ENCODE peak calls at places on chromosomes 1 and 21, in nine cellular contexts. One of them, this sample, is unnamed. For H3K9me3 and H3K4me1, the result is how much of the 10 kb centered on the place peaks cover.

GRCh38 chr21:33449650-33450049 is 30.1 kb downstream of the TMEM50B start:
- DNase-seq in hepatocyte: peak
- DNase-seq in stomach: no peak
- DNase-seq in uterus: no peak
- DNase-seq in CD8-positive, alpha-beta T cell: no peak
- DNase-seq in body of pancreas: no peak
- DNase-seq in CD4-positive, alpha-beta memory T cell: no peak
- DNase-seq in aorta: no peak
- DNase-seq in lower lobe of right lung: no peak
- DNase-seq in this sample: no peak

GRCh38 chr1:223837206-223837605 is 8.5 kb downstream of the TP53BP2 start:
- DNase-seq in hepatocyte: no peak
- DNase-seq in stomach: no peak
- DNase-seq in uterus: no peak
- DNase-seq in CD8-positive, alpha-beta T cell: no peak
- DNase-seq in body of pancreas: no peak
- DNase-seq in CD4-positive, alpha-beta memory T cell: no peak
- DNase-seq in aorta: no peak
- DNase-seq in lower lobe of right lung: no peak
- DNase-seq in this sample: no peak

GRCh38 chr1:61157420-61157987 is 75.1 kb downstream of the NFIA start:
- DNase-seq in hepatocyte: peak
- DNase-seq in stomach: no peak
- DNase-seq in uterus: no peak
- DNase-seq in CD8-positive, alpha-beta T cell: no peak
- DNase-seq in body of pancreas: no peak
- DNase-seq in CD4-positive, alpha-beta memory T cell: no peak
- DNase-seq in aorta: no peak
- DNase-seq in lower lobe of right lung: no peak
- DNase-seq in this sample: peak

GRCh38 chr1:209227941-209228340 is 355.6 kb upstream of the CAMK1G start:
- DNase-seq in hepatocyte: no peak
- DNase-seq in stomach: no peak
- DNase-seq in uterus: no peak
- DNase-seq in CD8-positive, alpha-beta T cell: no peak
- DNase-seq in body of pancreas: no peak
- DNase-seq in CD4-positive, alpha-beta memory T cell: no peak
- DNase-seq in aorta: no peak
- DNase-seq in lower lobe of right lung: no peak
- DNase-seq in this sample: no peak

GRCh38 chr1:172704003-172704402 is 45.1 kb downstream of the FASLG start:
- DNase-seq in hepatocyte: no peak
- DNase-seq in stomach: no peak
- DNase-seq in uterus: no peak
- DNase-seq in CD8-positive, alpha-beta T cell: no peak
- DNase-seq in body of pancreas: no peak
- DNase-seq in CD4-positive, alpha-beta memory T cell: no peak
- DNase-seq in aorta: no peak
- DNase-seq in lower lobe of right lung: no peak
- DNase-seq in this sample: no peak

GRCh38 chr1:15432327-15432726 is 5.9 kb upstream of the CTRC start:
- DNase-seq in hepatocyte: peak
- DNase-seq in stomach: peak
- DNase-seq in uterus: no peak
- DNase-seq in CD8-positive, alpha-beta T cell: no peak
- DNase-seq in body of pancreas: peak
- DNase-seq in CD4-positive, alpha-beta memory T cell: no peak
- DNase-seq in aorta: no peak
- DNase-seq in lower lobe of right lung: no peak
- DNase-seq in this sample: no peak

GRCh38 chr1:94119796-94120590 is 955 bp downstream of the ABCA4 start:
- DNase-seq in hepatocyte: no peak
- DNase-seq in stomach: no peak
- DNase-seq in uterus: no peak
- DNase-seq in CD8-positive, alpha-beta T cell: no peak
- DNase-seq in body of pancreas: no peak
- DNase-seq in CD4-positive, alpha-beta memory T cell: no peak
- DNase-seq in aorta: no peak
- DNase-seq in lower lobe of right lung: no peak
- DNase-seq in this sample: no peak

GRCh38 chr1:67978988-67979516 is 71.4 kb downstream of the DIRAS3 start:
- DNase-seq in hepatocyte: no peak
- DNase-seq in stomach: no peak
- DNase-seq in uterus: no peak
- DNase-seq in CD8-positive, alpha-beta T cell: no peak
- DNase-seq in body of pancreas: no peak
- DNase-seq in CD4-positive, alpha-beta memory T cell: no peak
- DNase-seq in aorta: no peak
- DNase-seq in lower lobe of right lung: no peak
- DNase-seq in this sample: no peak

GRCh38 chr21:29320021-29320420 is 21.3 kb downstream of the BACH1 start:
- DNase-seq in hepatocyte: no peak
- DNase-seq in stomach: no peak
- DNase-seq in uterus: no peak
- DNase-seq in CD8-positive, alpha-beta T cell: no peak
- DNase-seq in body of pancreas: no peak
- DNase-seq in CD4-positive, alpha-beta memory T cell: no peak
- DNase-seq in aorta: no peak
- DNase-seq in lower lobe of right lung: no peak
- DNase-seq in this sample: no peak

GRCh38 chr21:29323189-29323588 is 24.5 kb downstream of the BACH1 start:
- DNase-seq in hepatocyte: no peak
- DNase-seq in stomach: no peak
- DNase-seq in uterus: no peak
- DNase-seq in CD8-positive, alpha-beta T cell: no peak
- DNase-seq in body of pancreas: no peak
- DNase-seq in CD4-positive, alpha-beta memory T cell: no peak
- DNase-seq in aorta: no peak
- DNase-seq in lower lobe of right lung: no peak
- DNase-seq in this sample: no peak

GRCh38 chr21:29321908-29322569 is 23.3 kb downstream of the BACH1 start:
- DNase-seq in hepatocyte: no peak
- DNase-seq in stomach: no peak
- DNase-seq in uterus: no peak
- DNase-seq in CD8-positive, alpha-beta T cell: no peak
- DNase-seq in body of pancreas: no peak
- DNase-seq in CD4-positive, alpha-beta memory T cell: no peak
- DNase-seq in aorta: no peak
- DNase-seq in lower lobe of right lung: no peak
- DNase-seq in this sample: no peak

GRCh38 chr21:29322570-29322957 is 23.8 kb downstream of the BACH1 start:
- DNase-seq in hepatocyte: no peak
- DNase-seq in stomach: no peak
- DNase-seq in uterus: no peak
- DNase-seq in CD8-positive, alpha-beta T cell: no peak
- DNase-seq in body of pancreas: no peak
- DNase-seq in CD4-positive, alpha-beta memory T cell: no peak
- DNase-seq in aorta: no peak
- DNase-seq in lower lobe of right lung: no peak
- DNase-seq in this sample: no peak

DNA sequence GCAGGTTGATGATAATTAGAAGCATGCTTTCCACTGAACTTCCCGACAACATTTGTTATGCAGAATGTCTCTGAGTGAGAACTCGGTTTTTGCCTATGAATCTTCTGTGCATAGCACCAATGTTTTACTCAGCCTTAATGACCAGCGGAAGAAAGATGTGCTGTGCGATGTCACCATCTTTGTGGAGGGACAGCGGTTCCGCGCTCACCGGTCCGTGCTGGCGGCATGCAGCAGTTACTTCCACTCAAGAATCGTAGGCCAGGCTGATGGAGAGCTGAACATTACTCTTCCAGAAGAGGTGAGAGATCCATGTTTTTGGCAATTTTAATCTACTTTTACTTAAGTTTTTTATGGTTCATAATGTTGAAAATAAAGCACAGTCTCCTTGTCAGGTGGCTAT is 22.5 kb downstream of the BACH1 start:
- DNase-seq in hepatocyte: no peak
- DNase-seq in stomach: no peak
- DNase-seq in uterus: no peak
- DNase-seq in CD8-positive, alpha-beta T cell: no peak
- DNase-seq in body of pancreas: no peak
- DNase-seq in CD4-positive, alpha-beta memory T cell: no peak
- DNase-seq in aorta: no peak
- DNase-seq in lower lobe of right lung: no peak
- DNase-seq in this sample: no peak
- H3K9me3 ChIP-seq in hepatocyte: under half
- H3K9me3 ChIP-seq in stomach: under half
- H3K9me3 ChIP-seq in uterus: under half
- H3K9me3 ChIP-seq in CD8-positive, alpha-beta T cell: under half
- H3K9me3 ChIP-seq in body of pancreas: under half
- H3K9me3 ChIP-seq in CD4-positive, alpha-beta memory T cell: under half
- H3K9me3 ChIP-seq in aorta: under half
- H3K9me3 ChIP-seq in lower lobe of right lung: under half
- H3K9me3 ChIP-seq in this sample: under half

DNA sequence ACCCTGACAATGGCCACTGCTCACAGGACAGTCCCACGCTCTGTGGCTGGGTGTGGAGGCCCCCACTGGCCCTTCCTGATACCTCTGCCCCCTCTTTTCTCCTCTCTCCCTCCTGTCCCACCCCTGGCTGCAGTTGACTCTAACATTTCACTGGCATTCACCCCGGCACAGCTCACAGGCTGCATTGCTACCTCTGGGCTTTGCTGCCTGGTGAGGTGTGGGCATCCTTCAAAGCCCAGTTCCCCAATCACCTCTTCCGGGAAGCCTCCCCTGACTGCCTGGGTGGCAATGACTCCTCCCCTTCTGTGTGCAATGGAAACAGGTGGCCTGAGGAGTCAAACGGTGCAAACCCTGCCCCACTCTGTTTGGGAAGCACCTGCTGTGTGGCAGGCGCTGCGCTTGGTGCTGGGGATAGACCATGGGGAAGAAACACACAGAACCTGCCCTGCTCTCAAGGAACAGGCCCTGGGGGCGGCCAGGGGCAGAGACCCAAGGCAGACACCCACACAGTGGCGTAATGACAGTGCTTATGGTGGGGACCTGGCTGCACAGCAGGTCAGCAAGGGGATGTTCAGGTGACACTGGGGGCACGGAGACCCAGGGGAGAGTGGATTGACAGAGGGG is 39.3 kb upstream of the POFUT2 start:
- DNase-seq in hepatocyte: no peak
- DNase-seq in stomach: no peak
- DNase-seq in uterus: no peak
- DNase-seq in CD8-positive, alpha-beta T cell: no peak
- DNase-seq in body of pancreas: peak
- DNase-seq in CD4-positive, alpha-beta memory T cell: no peak
- DNase-seq in aorta: peak
- DNase-seq in lower lobe of right lung: peak
- DNase-seq in this sample: no peak
- H3K4me1 ChIP-seq in hepatocyte: under half
- H3K4me1 ChIP-seq in stomach: under half
- H3K4me1 ChIP-seq in uterus: under half
- H3K4me1 ChIP-seq in CD8-positive, alpha-beta T cell: under half
- H3K4me1 ChIP-seq in body of pancreas: half or more
- H3K4me1 ChIP-seq in CD4-positive, alpha-beta memory T cell: under half
- H3K4me1 ChIP-seq in aorta: under half
- H3K4me1 ChIP-seq in lower lobe of right lung: under half
- H3K4me1 ChIP-seq in this sample: under half

DNA sequence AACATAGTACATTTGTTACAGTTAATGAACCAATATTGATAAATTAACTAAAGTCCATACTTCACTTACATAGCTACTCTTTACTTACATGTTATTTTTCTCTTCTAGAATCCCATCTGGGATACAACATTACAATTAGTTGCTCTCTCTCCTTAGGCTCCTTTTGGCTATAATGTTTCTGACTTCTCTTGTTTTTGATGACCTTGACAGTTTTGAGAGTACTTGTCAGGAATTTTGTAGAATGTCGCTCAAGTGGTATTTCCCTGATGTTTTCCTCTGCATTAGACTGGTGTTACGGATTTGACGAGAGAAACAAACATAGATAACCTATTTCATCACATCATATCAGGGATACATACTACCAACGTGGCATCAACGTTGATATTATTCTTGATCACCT is 925.4 kb upstream of the TMPRSS15 start:
- DNase-seq in hepatocyte: no peak
- DNase-seq in stomach: no peak
- DNase-seq in uterus: no peak
- DNase-seq in CD8-positive, alpha-beta T cell: no peak
- DNase-seq in body of pancreas: no peak
- DNase-seq in CD4-positive, alpha-beta memory T cell: no peak
- DNase-seq in aorta: no peak
- DNase-seq in lower lobe of right lung: no peak
- DNase-seq in this sample: no peak
- H3K9me3 ChIP-seq in hepatocyte: under half
- H3K9me3 ChIP-seq in stomach: under half
- H3K9me3 ChIP-seq in uterus: under half
- H3K9me3 ChIP-seq in CD8-positive, alpha-beta T cell: under half
- H3K9me3 ChIP-seq in body of pancreas: under half
- H3K9me3 ChIP-seq in CD4-positive, alpha-beta memory T cell: under half
- H3K9me3 ChIP-seq in aorta: under half
- H3K9me3 ChIP-seq in lower lobe of right lung: under half
- H3K9me3 ChIP-seq in this sample: under half

DNA sequence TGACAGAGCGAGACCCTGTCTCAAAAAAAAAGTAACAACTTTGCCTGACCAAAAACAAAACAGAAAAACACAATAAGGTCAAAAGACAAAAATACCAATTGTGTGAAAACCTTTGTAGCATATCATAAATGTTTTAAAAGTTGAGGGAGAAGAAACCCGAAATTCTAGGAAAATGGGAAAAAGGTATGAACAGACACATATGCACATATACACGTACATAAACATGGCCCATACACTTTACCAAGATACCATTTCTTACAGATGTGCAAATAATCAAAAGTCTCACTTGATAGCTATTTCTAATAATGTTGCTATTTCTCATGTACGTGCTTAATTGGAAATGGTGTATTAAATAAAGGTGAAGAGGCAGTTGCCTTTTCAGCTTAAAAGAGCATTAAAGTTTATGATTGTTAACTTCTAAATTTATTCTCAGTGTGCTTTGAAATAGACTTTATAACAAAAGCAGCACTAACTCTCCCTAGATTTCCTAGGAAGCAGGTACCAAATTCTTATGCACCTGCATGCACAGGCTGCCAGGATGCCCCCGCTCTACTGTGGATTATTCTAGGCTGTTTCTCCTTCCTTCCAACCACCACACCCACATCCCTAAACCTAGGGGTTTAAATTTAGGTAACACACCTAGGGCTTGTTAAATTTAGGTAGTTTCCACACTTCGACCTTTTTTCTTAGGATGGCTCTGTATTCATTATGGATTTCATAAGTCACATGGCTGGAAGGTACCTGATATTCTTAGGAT is 33.8 kb downstream of the ADARB1 start:
- DNase-seq in hepatocyte: no peak
- DNase-seq in stomach: no peak
- DNase-seq in uterus: no peak
- DNase-seq in CD8-positive, alpha-beta T cell: no peak
- DNase-seq in body of pancreas: no peak
- DNase-seq in CD4-positive, alpha-beta memory T cell: no peak
- DNase-seq in aorta: no peak
- DNase-seq in lower lobe of right lung: no peak
- DNase-seq in this sample: no peak
- H3K4me1 ChIP-seq in hepatocyte: under half
- H3K4me1 ChIP-seq in stomach: half or more
- H3K4me1 ChIP-seq in uterus: under half
- H3K4me1 ChIP-seq in CD8-positive, alpha-beta T cell: under half
- H3K4me1 ChIP-seq in body of pancreas: under half
- H3K4me1 ChIP-seq in CD4-positive, alpha-beta memory T cell: half or more
- H3K4me1 ChIP-seq in aorta: under half
- H3K4me1 ChIP-seq in lower lobe of right lung: under half
- H3K4me1 ChIP-seq in this sample: under half

This sample was measured in CD4-positive, CD25-positive, alpha-beta regulatory T cell.